ENCODE peak calls at places on chromosomes 6 and 20, in six cellular contexts. One of them, this sample, is unnamed.

GRCh38 chr6:159655409-159655988 is 37.5 kb downstream of the SOD2 start:
- DNase-seq in GM23338: peak
- DNase-seq in OCI-LY7: no peak
- DNase-seq in BE2C: no peak
- DNase-seq in mammary epithelial cell: no peak
- DNase-seq in cardiac fibroblast: no peak
- DNase-seq in this sample: no peak

GRCh38 chr20:5808901-5809300 is 58.7 kb downstream of the SHLD1 start:
- DNase-seq in GM23338: no peak
- DNase-seq in OCI-LY7: no peak
- DNase-seq in BE2C: no peak
- DNase-seq in mammary epithelial cell: no peak
- DNase-seq in cardiac fibroblast: no peak
- DNase-seq in this sample: no peak

GRCh38 chr6:130494745-130495144 is 128.9 kb downstream of the TMEM200A start:
- DNase-seq in GM23338: no peak
- DNase-seq in OCI-LY7: no peak
- DNase-seq in BE2C: no peak
- DNase-seq in mammary epithelial cell: no peak
- DNase-seq in cardiac fibroblast: peak
- DNase-seq in this sample: no peak

GRCh38 chr6:54618597-54618996 is 228.0 kb upstream of the FAM83B start:
- DNase-seq in GM23338: no peak
- DNase-seq in OCI-LY7: no peak
- DNase-seq in BE2C: no peak
- DNase-seq in mammary epithelial cell: no peak
- DNase-seq in cardiac fibroblast: no peak
- DNase-seq in this sample: no peak

GRCh38 chr6:136795996-136796395 is 3.7 kb upstream of the MAP3K5 start:
- DNase-seq in GM23338: no peak
- DNase-seq in OCI-LY7: no peak
- DNase-seq in BE2C: no peak
- DNase-seq in mammary epithelial cell: no peak
- DNase-seq in cardiac fibroblast: no peak
- DNase-seq in this sample: no peak

GRCh38 chr20:4730782-4731181 is 9.1 kb downstream of the PRND start:
- DNase-seq in GM23338: peak
- DNase-seq in OCI-LY7: no peak
- DNase-seq in BE2C: no peak
- DNase-seq in mammary epithelial cell: no peak
- DNase-seq in cardiac fibroblast: peak
- DNase-seq in this sample: peak

GRCh38 chr6:146595981-146596731 is 2.6 kb upstream of the ADGB start:
- DNase-seq in GM23338: no peak
- DNase-seq in OCI-LY7: peak
- DNase-seq in BE2C: no peak
- DNase-seq in mammary epithelial cell: peak
- DNase-seq in cardiac fibroblast: no peak
- DNase-seq in this sample: no peak

GRCh38 chr6:119129148-119129967 is 50.9 kb upstream of the FAM184A start:
- DNase-seq in GM23338: peak
- DNase-seq in OCI-LY7: peak
- DNase-seq in BE2C: no peak
- DNase-seq in mammary epithelial cell: peak
- DNase-seq in cardiac fibroblast: peak
- DNase-seq in this sample: no peak

GRCh38 chr20:14259691-14260090 is 77.7 kb downstream of the FLRT3 start:
- DNase-seq in GM23338: no peak
- DNase-seq in OCI-LY7: no peak
- DNase-seq in BE2C: no peak
- DNase-seq in mammary epithelial cell: peak
- DNase-seq in cardiac fibroblast: no peak
- DNase-seq in this sample: no peak

GRCh38 chr20:49484180-49485140 is 2.0 kb upstream of the KCNB1 start:
- DNase-seq in GM23338: peak
- DNase-seq in OCI-LY7: no peak
- DNase-seq in BE2C: peak
- DNase-seq in mammary epithelial cell: peak
- DNase-seq in cardiac fibroblast: peak
- DNase-seq in this sample: peak

GRCh38 chr20:35002426-35003210 is 47.0 kb downstream of the MYH7B start:
- DNase-seq in GM23338: no peak
- DNase-seq in OCI-LY7: no peak
- DNase-seq in BE2C: no peak
- DNase-seq in mammary epithelial cell: no peak
- DNase-seq in cardiac fibroblast: no peak
- DNase-seq in this sample: no peak

GRCh38 chr6:125732398-125732797 is 17.0 kb upstream of the HEY2 start:
- DNase-seq in GM23338: no peak
- DNase-seq in OCI-LY7: no peak
- DNase-seq in BE2C: no peak
- DNase-seq in mammary epithelial cell: no peak
- DNase-seq in cardiac fibroblast: no peak
- DNase-seq in this sample: no peak

GRCh38 chr20:57126481-57127092 is 139.9 kb downstream of the BMP7 start:
- DNase-seq in GM23338: no peak
- DNase-seq in OCI-LY7: peak
- DNase-seq in BE2C: no peak
- DNase-seq in mammary epithelial cell: peak
- DNase-seq in cardiac fibroblast: no peak
- DNase-seq in this sample: no peak

GRCh38 chr20:40630723-40631631 is 58.1 kb downstream of the MAFB start:
- DNase-seq in GM23338: no peak
- DNase-seq in OCI-LY7: no peak
- DNase-seq in BE2C: no peak
- DNase-seq in mammary epithelial cell: peak
- DNase-seq in cardiac fibroblast: no peak
- DNase-seq in this sample: no peak

GRCh38 chr20:63553933-63554290 is at the start of gene FNDC11:
- DNase-seq in GM23338: peak
- DNase-seq in OCI-LY7: peak
- DNase-seq in BE2C: peak
- DNase-seq in mammary epithelial cell: no peak
- DNase-seq in cardiac fibroblast: peak
- DNase-seq in this sample: peak

GRCh38 chr6:29792123-29793035 is 35.2 kb upstream of the HLA-G start:
- DNase-seq in GM23338: peak
- DNase-seq in OCI-LY7: no peak
- DNase-seq in BE2C: no peak
- DNase-seq in mammary epithelial cell: peak
- DNase-seq in cardiac fibroblast: peak
- DNase-seq in this sample: peak
- TF ChIP-seq CTCF in GM23338: peak
- TF ChIP-seq CTCF in OCI-LY7: no peak
- TF ChIP-seq CTCF in BE2C: no peak
- TF ChIP-seq CTCF in mammary epithelial cell: peak
- TF ChIP-seq CTCF in cardiac fibroblast: peak
- TF ChIP-seq CTCF in this sample: no peak

GRCh38 chr20:16749573-16749972 is 1.4 kb downstream of the OTOR start:
- DNase-seq in GM23338: peak
- DNase-seq in OCI-LY7: no peak
- DNase-seq in BE2C: peak
- DNase-seq in mammary epithelial cell: no peak
- DNase-seq in cardiac fibroblast: no peak
- DNase-seq in this sample: peak

GRCh38 chr20:16752082-16752481 is 3.9 kb downstream of the OTOR start:
- DNase-seq in GM23338: no peak
- DNase-seq in OCI-LY7: no peak
- DNase-seq in BE2C: no peak
- DNase-seq in mammary epithelial cell: no peak
- DNase-seq in cardiac fibroblast: no peak
- DNase-seq in this sample: no peak

GRCh38 chr20:16748058-16748457 is at the start of gene OTOR:
- DNase-seq in GM23338: no peak
- DNase-seq in OCI-LY7: no peak
- DNase-seq in BE2C: no peak
- DNase-seq in mammary epithelial cell: no peak
- DNase-seq in cardiac fibroblast: no peak
- DNase-seq in this sample: no peak

GRCh38 chr20:16752901-16753300 is 4.7 kb downstream of the OTOR start:
- DNase-seq in GM23338: no peak
- DNase-seq in OCI-LY7: no peak
- DNase-seq in BE2C: no peak
- DNase-seq in mammary epithelial cell: no peak
- DNase-seq in cardiac fibroblast: no peak
- DNase-seq in this sample: no peak

GRCh38 chr20:16747291-16747811 is 807 bp upstream of the OTOR start:
- DNase-seq in GM23338: peak
- DNase-seq in OCI-LY7: no peak
- DNase-seq in BE2C: no peak
- DNase-seq in mammary epithelial cell: no peak
- DNase-seq in cardiac fibroblast: no peak
- DNase-seq in this sample: no peak
- TF ChIP-seq CTCF in GM23338: no peak
- TF ChIP-seq CTCF in OCI-LY7: no peak
- TF ChIP-seq CTCF in BE2C: no peak
- TF ChIP-seq CTCF in mammary epithelial cell: peak
- TF ChIP-seq CTCF in cardiac fibroblast: no peak
- TF ChIP-seq CTCF in this sample: no peak

GRCh38 chr20:44431502-44432234 is 44.0 kb upstream of the TTPAL start:
- DNase-seq in GM23338: peak
- DNase-seq in OCI-LY7: no peak
- DNase-seq in BE2C: no peak
- DNase-seq in mammary epithelial cell: no peak
- DNase-seq in cardiac fibroblast: no peak
- DNase-seq in this sample: no peak
- TF ChIP-seq CTCF in GM23338: peak
- TF ChIP-seq CTCF in OCI-LY7: no peak
- TF ChIP-seq CTCF in BE2C: peak
- TF ChIP-seq CTCF in mammary epithelial cell: no peak
- TF ChIP-seq CTCF in cardiac fibroblast: no peak
- TF ChIP-seq CTCF in this sample: no peak

GRCh38 chr6:22413681-22414305 is 117.0 kb upstream of the PRL start:
- DNase-seq in GM23338: peak
- DNase-seq in OCI-LY7: no peak
- DNase-seq in BE2C: no peak
- DNase-seq in mammary epithelial cell: no peak
- DNase-seq in cardiac fibroblast: peak
- DNase-seq in this sample: no peak
- TF ChIP-seq CTCF in GM23338: no peak
- TF ChIP-seq CTCF in OCI-LY7: no peak
- TF ChIP-seq CTCF in BE2C: no peak
- TF ChIP-seq CTCF in mammary epithelial cell: no peak
- TF ChIP-seq CTCF in cardiac fibroblast: no peak
- TF ChIP-seq CTCF in this sample: no peak

DNA sequence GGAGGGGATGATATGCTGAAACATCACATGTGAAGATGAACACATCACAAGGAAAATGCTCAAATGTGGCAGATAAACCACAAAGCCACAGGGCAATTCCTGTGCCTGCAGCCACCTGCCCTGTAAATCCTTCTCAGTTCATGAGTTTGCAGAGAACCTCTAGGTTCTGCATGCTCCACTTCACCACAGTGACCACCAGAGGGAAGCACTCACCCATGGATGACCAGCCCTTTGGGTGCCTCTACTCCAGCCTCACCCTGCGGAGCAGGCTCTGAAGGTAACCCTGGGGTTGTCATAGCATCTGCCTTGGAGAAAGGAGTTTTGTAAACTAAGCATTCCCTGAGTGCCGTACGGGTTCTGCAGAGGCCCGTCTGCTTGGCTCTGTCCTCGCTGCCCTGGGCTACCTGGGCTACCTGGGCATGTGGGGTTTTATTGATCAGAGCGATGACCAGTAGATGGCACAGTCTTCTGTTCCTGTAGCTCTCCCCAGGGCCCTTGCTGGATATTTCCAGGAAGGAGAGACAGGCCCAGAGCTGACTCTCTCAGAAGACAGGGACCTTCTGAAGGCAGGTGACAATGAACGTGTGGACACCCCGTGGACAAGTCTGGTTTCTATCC is 31.7 kb upstream of the CST1 start:
- DNase-seq in GM23338: peak
- DNase-seq in OCI-LY7: peak
- DNase-seq in BE2C: no peak
- DNase-seq in mammary epithelial cell: peak
- DNase-seq in cardiac fibroblast: peak
- DNase-seq in this sample: peak
- TF ChIP-seq CTCF in GM23338: peak
- TF ChIP-seq CTCF in OCI-LY7: peak
- TF ChIP-seq CTCF in BE2C: peak
- TF ChIP-seq CTCF in mammary epithelial cell: peak
- TF ChIP-seq CTCF in cardiac fibroblast: peak
- TF ChIP-seq CTCF in this sample: peak

This sample was measured in endothelial cell.